ENCODE peak calls at places on chromosomes 1 and 21, in six cellular contexts. Y, C, P, K, M and S are unnamed samples.

GRCh38 chr1:193730017-193730416 is 543.6 kb upstream of the B3GALT2 start:
- DNase-seq in Y (peak; percentile 84), C (no peak), P (no peak), K (peak; percentile 32), M (no peak), S (no peak)

GRCh38 chr1:40014812-40015594 is 25.5 kb upstream of the CAP1 start:
- DNase-seq in Y (peak; percentile 83), C (peak; percentile 74), P (no peak), K (peak; percentile 53), M (peak; percentile 76), S (no peak)

GRCh38 chr1:225449774-225450173 is 21.9 kb upstream of the LBR start:
- DNase-seq in Y (no peak), C (no peak), P (no peak), K (no peak), M (no peak), S (no peak)

GRCh38 chr1:114011796-114012195 is 32.5 kb downstream of the OLFML3 start:
- DNase-seq in Y (no peak), C (no peak), P (no peak), K (no peak), M (no peak), S (no peak)

GRCh38 chr1:115056395-115056798 is 26.8 kb downstream of the TSHB start:
- DNase-seq in Y (peak; percentile 60), C (no peak), P (no peak), K (peak; percentile 62), M (no peak), S (peak; percentile 59)

GRCh38 chr1:228860911-228861829 is 125.9 kb downstream of the RHOU start:
- DNase-seq in Y (peak; percentile 85), C (peak; percentile 40), P (no peak), K (peak; percentile 57), M (peak; percentile 55), S (peak; percentile 13)

GRCh38 chr1:118461154-118461553 is 276.1 kb upstream of the SPAG17 start:
- DNase-seq in Y (peak; percentile 24), C (no peak), P (no peak), K (no peak), M (no peak), S (no peak)

GRCh38 chr1:99482286-99482685 is 163.6 kb upstream of the PALMD start:
- DNase-seq in Y (no peak), C (no peak), P (no peak), K (no peak), M (no peak), S (no peak)

GRCh38 chr1:174965006-174965971 is 34.5 kb upstream of the CACYBP start:
- DNase-seq in Y (peak; percentile 79), C (peak; percentile 8), P (no peak), K (peak; percentile 30), M (no peak), S (no peak)

GRCh38 chr1:224068458-224068770 is 45.5 kb upstream of the FBXO28 start:
- DNase-seq in Y (no peak), C (no peak), P (no peak), K (no peak), M (no peak), S (no peak)

GRCh38 chr1:53063744-53064515 is 1.9 kb downstream of the PODN start:
- DNase-seq in Y (no peak), C (no peak), P (no peak), K (no peak), M (no peak), S (no peak)

GRCh38 chr1:203039609-203040517 is 13.6 kb downstream of the PPFIA4 start:
- DNase-seq in Y (no peak), C (no peak), P (no peak), K (no peak), M (no peak), S (peak; percentile 68)

GRCh38 chr1:11316701-11317100 is 43.7 kb downstream of the UBIAD1 start:
- DNase-seq in Y (peak; percentile 53), C (no peak), P (no peak), K (peak; percentile 46), M (no peak), S (no peak)

GRCh38 chr1:67645495-67646144 is 39.4 kb upstream of the GADD45A start:
- DNase-seq in Y (peak; percentile 40), C (no peak), P (no peak), K (peak; percentile 89), M (no peak), S (no peak)

GRCh38 chr1:218476385-218476784 is 131.2 kb downstream of the TGFB2 start:
- DNase-seq in Y (peak; percentile 96), C (peak; percentile 69), P (no peak), K (peak; percentile 60), M (peak; percentile 66), S (no peak)

GRCh38 chr1:21815724-21816311 is 3.8 kb downstream of the LDLRAD2 start:
- DNase-seq in Y (no peak), C (no peak), P (no peak), K (no peak), M (no peak), S (no peak)

GRCh38 chr1:64691631-64692030 is 53.2 kb upstream of the RAVER2 start:
- DNase-seq in Y (peak; percentile 65), C (no peak), P (no peak), K (peak; percentile 59), M (no peak), S (no peak)

GRCh38 chr1:206766251-206766856 is 4.2 kb upstream of the IL19 start:
- DNase-seq in Y (peak; percentile 83), C (peak; percentile 54), P (no peak), K (peak; percentile 60), M (peak; percentile 74), S (no peak)

GRCh38 chr1:245512181-245512888 is 357.6 kb downstream of the KIF26B start:
- DNase-seq in Y (peak; percentile 69), C (no peak), P (no peak), K (peak; percentile 27), M (no peak), S (no peak)

GRCh38 chr1:210755991-210756669 is 377.8 kb downstream of the KCNH1 start:
- DNase-seq in Y (no peak), C (no peak), P (no peak), K (no peak), M (no peak), S (no peak)

GRCh38 chr21:14942801-14943490 is 121.9 kb downstream of the NRIP1 start:
- DNase-seq in Y (peak; percentile 89), C (no peak), P (no peak), K (peak; percentile 43), M (peak; percentile 23), S (no peak)

GRCh38 chr1:45359882-45360513 is 19.8 kb upstream of the MUTYH start:
- DNase-seq in Y (peak; percentile 90), C (peak; percentile 32), P (no peak), K (peak; percentile 85), M (peak; percentile 38), S (peak; percentile 72)
- TF ChIP-seq CTCF in Y (peak; percentile 75), C (peak; percentile 61), P (peak; percentile 42), K (peak; percentile 60), M (peak; percentile 74), S (peak; percentile 77)

GRCh38 chr1:16450863-16451481 is 10.4 kb downstream of the NECAP2 start:
- DNase-seq in Y (no peak), C (no peak), P (no peak), K (no peak), M (no peak), S (no peak)

GRCh38 chr1:16451868-16452528 is 11.5 kb downstream of the NECAP2 start:
- DNase-seq in Y (no peak), C (no peak), P (no peak), K (no peak), M (no peak), S (no peak)

GRCh38 chr1:16449666-16450065 is 9.1 kb downstream of the NECAP2 start:
- DNase-seq in Y (no peak), C (no peak), P (no peak), K (no peak), M (no peak), S (no peak)

GRCh38 chr1:16447641-16448040 is 7.1 kb downstream of the NECAP2 start:
- DNase-seq in Y (no peak), C (no peak), P (no peak), K (no peak), M (no peak), S (no peak)

GRCh38 chr1:16449065-16449464 is 8.5 kb downstream of the NECAP2 start:
- DNase-seq in Y (no peak), C (no peak), P (no peak), K (no peak), M (no peak), S (no peak)
- H3K4me3 ChIP-seq in Y (no peak overlapping the region), C (no peak overlapping the region), P (no peak overlapping the region), K (no peak overlapping the region), M (no peak overlapping the region), S (no peak overlapping the region)

DNA sequence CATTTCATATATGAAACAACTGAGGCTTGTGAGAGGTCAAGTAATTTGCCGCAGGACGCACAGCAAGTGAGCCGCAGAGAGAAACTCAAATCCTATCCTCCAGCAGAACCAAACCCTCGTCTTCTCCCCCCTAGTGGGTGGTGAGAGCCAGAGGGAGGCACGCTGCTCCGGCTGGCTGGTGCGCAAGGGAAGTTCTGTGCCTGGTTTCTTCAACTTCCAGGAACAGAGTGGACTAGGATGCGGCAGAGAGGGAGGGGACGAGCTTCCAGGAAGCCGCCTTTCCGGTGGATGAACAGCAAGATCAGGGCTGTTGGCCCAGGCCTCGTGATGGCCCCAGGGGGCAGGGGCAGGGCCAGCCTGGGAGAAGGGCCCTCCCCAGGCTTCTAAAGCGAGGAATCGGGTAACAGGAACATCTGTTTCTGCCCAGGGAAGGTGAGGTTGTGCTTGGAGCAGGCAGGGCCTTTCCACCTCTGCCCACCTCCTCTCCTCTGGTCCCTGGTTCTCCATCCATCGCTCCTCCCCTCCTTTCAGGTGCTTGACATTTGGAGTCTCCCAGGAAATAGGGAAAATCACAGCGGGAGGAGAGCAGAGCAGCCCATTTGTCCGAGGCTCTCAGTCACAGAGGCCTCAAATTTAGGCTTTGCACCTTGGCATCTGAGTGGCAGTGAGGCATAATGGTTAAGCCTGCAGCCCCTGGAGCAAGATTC is 16.8 kb upstream of the PDIK1L start:
- DNase-seq in Y (peak; percentile 66), C (no peak), P (no peak), K (peak; percentile 80), M (no peak), S (peak; percentile 32)
- TF ChIP-seq CTCF in Y (peak; percentile 43), C (peak; percentile 25), P (no peak), K (peak; percentile 9), M (peak; percentile 3), S (no peak)

GRCh38 chr1:13513063-13513884 is 529 bp downstream of the LRRC38 start:
- DNase-seq in Y (no peak), C (no peak), P (no peak), K (no peak), M (no peak), S (no peak)

GRCh38 chr1:13517193-13517812 is 3.5 kb upstream of the LRRC38 start:
- DNase-seq in Y (peak; percentile 20), C (no peak), P (no peak), K (peak; percentile 12), M (no peak), S (peak; percentile 65)

GRCh38 chr1:13512472-13512871 is 1.3 kb downstream of the LRRC38 start:
- DNase-seq in Y (no peak), C (no peak), P (no peak), K (no peak), M (no peak), S (no peak)

GRCh38 chr1:13513885-13514546 is at the start of gene LRRC38:
- DNase-seq in Y (no peak), C (no peak), P (no peak), K (no peak), M (no peak), S (peak; percentile 64)

DNA sequence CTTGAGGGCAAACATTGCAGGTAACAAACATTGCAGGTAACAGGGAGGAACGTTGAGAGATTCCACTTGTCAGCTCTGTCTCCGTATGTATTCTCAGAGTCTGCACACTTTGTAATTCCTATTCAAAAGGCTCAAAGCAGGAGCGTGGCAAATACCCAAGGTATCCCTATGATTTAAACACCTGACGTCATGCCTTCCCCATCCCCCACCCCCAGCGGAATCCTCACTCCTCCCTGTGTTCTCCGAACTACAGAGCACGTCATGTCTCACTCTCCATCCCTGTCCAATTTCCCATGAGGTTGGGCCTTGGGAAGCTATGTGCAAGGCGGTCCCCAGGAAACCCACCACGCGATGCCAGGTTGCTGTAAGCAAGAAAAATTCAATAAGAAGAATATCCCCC is 2.8 kb upstream of the LRRC38 start:
- DNase-seq in Y (no peak), C (no peak), P (no peak), K (no peak), M (no peak), S (no peak)
- H3K4me3 ChIP-seq in Y (no peak overlapping the region), C (no peak overlapping the region), P (no peak overlapping the region), K (no peak overlapping the region), M (no peak overlapping the region), S (no peak overlapping the region)